ENCODE peak calls at places on chromosomes 12 and 14, in five cellular contexts. S, Z, N, V and F are unnamed samples.

GRCh38 chr12:76641961-76642360 is 82.4 kb upstream of the OSBPL8 start:
- DNase-seq in N (peak), S (no peak), Z (no peak), V (no peak), F (no peak)

GRCh38 chr12:53738834-53739284 is 11.6 kb upstream of the CALCOCO1 start:
- DNase-seq in N (no peak), Z (peak), V (no peak), S (no peak), F (no peak)

GRCh38 chr12:110501378-110501721 is 561 bp downstream of the VPS29 start:
- DNase-seq in V (no peak), N (peak), Z (peak), S (peak), F (peak)

GRCh38 chr12:105574056-105574715 is 243.7 kb downstream of the C12orf75 start:
- DNase-seq in Z (no peak), N (no peak), S (no peak), V (peak), F (no peak)

GRCh38 chr14:39469094-39469710 is 37.0 kb upstream of the FBXO33 start:
- DNase-seq in N (no peak), S (no peak), Z (peak), V (no peak), F (no peak)

GRCh38 chr12:118432812-118433540 is 56.6 kb downstream of the SUDS3 start:
- DNase-seq in V (no peak), S (no peak), N (peak), Z (no peak), F (no peak)

GRCh38 chr12:120181991-120182631 is 12.4 kb downstream of the GCN1 start:
- DNase-seq in S (no peak), V (peak), N (peak), Z (no peak), F (no peak)

GRCh38 chr12:105699209-105699608 is 368.7 kb downstream of the C12orf75 start:
- DNase-seq in S (no peak), Z (no peak), V (no peak), N (no peak), F (no peak)

GRCh38 chr14:67539116-67539515 is 6.0 kb downstream of the PLEKHH1 start:
- DNase-seq in V (no peak), N (no peak), S (peak), Z (peak), F (no peak)

GRCh38 chr14:49189381-49189780 is 396.8 kb downstream of the RPS29 start:
- DNase-seq in Z (no peak), S (no peak), V (no peak), N (no peak), F (no peak)

GRCh38 chr12:79424109-79424721 is 266.5 kb downstream of the PAWR start:
- DNase-seq in N (peak), Z (no peak), S (no peak), V (peak), F (no peak)

GRCh38 chr14:78227466-78228077 is 57.4 kb downstream of the NRXN3 start:
- DNase-seq in N (no peak), Z (peak), S (peak), V (no peak), F (no peak)

GRCh38 chr12:132393991-132394949 is 64.9 kb upstream of the GALNT9 start:
- DNase-seq in Z (no peak), N (no peak), S (peak), V (no peak), F (no peak)

GRCh38 chr14:31189346-31190219 is 18.0 kb downstream of the HECTD1 start:
- DNase-seq in S (no peak), V (no peak), N (no peak), Z (no peak), F (no peak)

GRCh38 chr12:51323317-51323960 is 535 bp downstream of the BIN2 start:
- DNase-seq in Z (no peak), V (no peak), S (no peak), N (no peak), F (no peak)

GRCh38 chr12:101490286-101490920 is 15.3 kb downstream of the SPIC start:
- DNase-seq in N (no peak), S (no peak), V (peak), Z (peak), F (peak)

GRCh38 chr12:28033538-28033915 is 61.0 kb upstream of the PTHLH start:
- DNase-seq in N (peak), Z (no peak), S (no peak), V (peak), F (no peak)

GRCh38 chr12:24360461-24360860 is 411.0 kb upstream of the SOX5 start:
- DNase-seq in V (no peak), S (no peak), Z (no peak), N (no peak), F (no peak)

GRCh38 chr14:65302571-65303184 is 109.9 kb upstream of the FUT8 start:
- DNase-seq in Z (no peak), V (no peak), N (no peak), S (no peak), F (peak)

GRCh38 chr12:70317781-70318180 is 48.3 kb upstream of the KCNMB4 start:
- DNase-seq in S (no peak), V (no peak), N (no peak), Z (no peak), F (no peak)

GRCh38 chr12:15720299-15720698 is 68.9 kb downstream of the EPS8 start:
- DNase-seq in V (no peak), S (no peak), N (peak), Z (no peak), F (no peak)

GRCh38 chr14:52348796-52349195 is 34.7 kb downstream of the PTGER2 start:
- DNase-seq in V (no peak), S (no peak), Z (no peak), N (peak), F (no peak)

GRCh38 chr12:132095520-132096409 is 48.4 kb downstream of the DDX51 start:
- DNase-seq in S (peak), V (no peak), N (no peak), Z (no peak), F (no peak)

GRCh38 chr12:94769746-94770396 is 119.5 kb upstream of the TMCC3 start:
- DNase-seq in S (no peak), N (no peak), Z (no peak), V (no peak), F (no peak)

GRCh38 chr12:12376636-12377448 is 20.0 kb downstream of the BORCS5 start:
- DNase-seq in Z (peak), S (no peak), N (peak), V (peak), F (no peak)

GRCh38 chr12:131703161-131703560 is 7.7 kb upstream of the SFSWAP start:
- DNase-seq in V (no peak), S (no peak), N (no peak), Z (no peak), F (no peak)

GRCh38 chr14:89621009-89621421 is 204.0 kb upstream of the FOXN3 start:
- DNase-seq in V (no peak), N (no peak), Z (no peak), S (no peak), F (no peak)

GRCh38 chr14:24674204-24674970 is 40.4 kb upstream of the GZMB start:
- DNase-seq in S (no peak), V (no peak), Z (no peak), N (no peak), F (no peak)

GRCh38 chr14:68871392-68871791 is 78.5 kb upstream of the ZFP36L1 start:
- DNase-seq in N (no peak), V (no peak), S (no peak), Z (no peak), F (no peak)

GRCh38 chr12:50187084-50187900 is 20.1 kb upstream of the CERS5 start:
- DNase-seq in N (peak), Z (no peak), V (no peak), S (peak), F (no peak)

GRCh38 chr14:89616425-89617141 is 199.6 kb upstream of the FOXN3 start:
- DNase-seq in S (no peak), Z (peak), V (no peak), N (peak), F (no peak)

GRCh38 chr12:1471224-1471623 is 123.2 kb downstream of the FBXL14 start:
- DNase-seq in V (no peak), N (no peak), Z (no peak), S (no peak), F (no peak)

GRCh38 chr14:71006200-71006563 is 98.9 kb downstream of the PCNX1 start:
- DNase-seq in S (no peak), V (no peak), N (peak), Z (no peak), F (no peak)

GRCh38 chr14:34766611-34767010 is 52.2 kb upstream of the CFL2 start:
- DNase-seq in Z (no peak), V (no peak), N (peak), S (no peak), F (no peak)

GRCh38 chr14:34770901-34771300 is 56.5 kb upstream of the CFL2 start:
- DNase-seq in V (no peak), N (no peak), S (no peak), Z (no peak), F (no peak)

DNA sequence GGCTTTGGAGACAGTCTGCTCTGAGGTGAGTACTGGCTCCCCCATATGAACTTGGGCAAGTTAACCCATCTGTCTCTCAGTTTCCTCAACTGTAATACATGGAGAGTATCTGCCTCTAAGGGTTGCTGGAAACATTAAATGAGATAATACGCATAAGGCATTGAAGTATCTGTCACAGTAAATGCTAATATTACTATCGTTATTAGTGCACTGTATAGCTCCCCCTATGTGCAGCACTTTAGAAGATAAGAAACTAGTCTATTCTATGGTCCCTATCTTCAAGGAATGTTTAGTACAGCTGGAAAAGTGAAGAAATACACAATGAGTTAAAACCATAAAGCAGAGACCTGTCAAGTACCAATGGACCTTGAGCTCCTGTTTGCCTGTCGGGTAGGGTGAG is 51.7 kb upstream of the CFL2 start:
- DNase-seq in S (no peak), V (no peak), N (no peak), Z (no peak), F (no peak)
- TF ChIP-seq CTCF in S (no peak), V (no peak), N (peak), Z (no peak), F (no peak)

GRCh38 chr14:23352506-23353432 is at the start of gene SLC22A17:
- DNase-seq in S (peak), V (peak), Z (peak), N (peak), F (peak)
- TF ChIP-seq CTCF in S (no peak), V (no peak), Z (no peak), N (peak), F (no peak)

DNA sequence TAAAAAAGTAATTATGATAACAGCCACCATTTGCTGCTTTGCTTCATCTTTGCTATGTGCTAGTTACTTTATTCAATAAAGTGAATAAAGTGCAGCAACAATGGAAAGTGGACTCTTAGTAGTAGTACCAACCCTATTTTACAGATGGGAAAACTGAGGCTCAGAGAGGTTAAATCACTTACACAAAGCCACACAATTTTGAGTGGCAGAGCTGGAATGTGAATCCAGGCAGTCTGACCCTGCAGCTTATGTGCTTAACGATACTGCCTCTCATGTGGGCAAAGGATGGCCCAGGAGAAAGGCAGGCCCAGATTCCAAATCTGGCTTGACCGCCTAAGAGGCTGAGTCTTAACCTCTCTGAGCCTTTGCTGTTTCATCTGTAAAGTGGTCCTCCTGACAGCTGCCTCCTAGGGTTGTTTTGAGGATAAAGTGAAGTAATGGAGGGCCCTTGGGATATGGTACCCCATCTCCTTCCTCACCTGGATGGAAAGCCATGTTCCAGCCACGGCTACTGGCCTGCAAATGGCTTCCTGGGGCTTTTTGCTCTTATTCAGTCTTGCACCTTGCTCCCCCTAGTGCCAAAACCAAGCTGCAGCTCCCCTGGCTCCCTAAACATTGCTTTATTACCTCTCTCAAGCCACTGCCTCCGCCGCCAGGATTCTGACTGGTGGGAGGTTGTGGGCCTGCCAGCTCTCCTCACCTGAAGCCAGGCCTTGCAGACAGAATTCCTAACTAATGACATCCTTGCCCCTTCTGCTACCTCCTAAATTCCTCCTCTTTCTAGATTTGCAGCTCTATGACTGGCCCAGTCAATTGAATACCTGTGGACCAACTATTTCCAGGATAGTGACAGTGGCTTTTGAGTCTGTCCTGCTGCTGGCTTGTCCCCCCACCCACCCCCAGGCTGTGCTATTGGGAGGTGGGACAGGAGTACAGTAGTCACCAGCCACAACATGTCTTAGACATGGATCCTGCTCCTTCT is 283.3 kb upstream of the PWP1 start:
- DNase-seq in V (peak), Z (peak), N (peak), S (no peak), F (peak)
- TF ChIP-seq CTCF in V (peak), Z (peak), N (peak), S (no peak), F (peak)

GRCh38 chr12:19643635-19644034 is 204.3 kb downstream of the AEBP2 start:
- DNase-seq in Z (peak), S (no peak), V (peak), N (peak), F (no peak)
- TF ChIP-seq CTCF in Z (peak), S (no peak), V (no peak), N (peak), F (no peak)

GRCh38 chr12:126704609-126705008 is 1562.4 kb upstream of the TMEM132C start:
- DNase-seq in N (no peak), S (no peak), V (no peak), Z (peak), F (no peak)
- TF ChIP-seq CTCF in N (no peak), S (no peak), V (no peak), Z (peak), F (no peak)

GRCh38 chr12:6195665-6196535 is 4.3 kb upstream of the CD9 start:
- DNase-seq in V (peak), Z (peak), N (peak), S (peak), F (peak)
- TF ChIP-seq CTCF in V (peak), Z (peak), N (peak), S (no peak), F (peak)

GRCh38 chr14:104331871-104332605 is 193.7 kb downstream of the KIF26A start:
- DNase-seq in Z (no peak), S (peak), V (no peak), N (no peak), F (peak)
- TF ChIP-seq CTCF in Z (peak), S (no peak), V (no peak), N (no peak), F (no peak)